ENCODE peak calls at places on chromosomes 11 and 22, in ten cellular contexts. One of them, this sample, is unnamed.

GRCh38 chr11:5204787-5205186 is 4.3 kb upstream of the OR51V1 start:
- DNase-seq in GM12891: no peak
- DNase-seq in naive B cell: no peak
- DNase-seq in stimulated activated CD4-positive, alpha-beta T cell treated with anti-CD3 and anti-CD28 coated beads, Interleukin-2, amount 100 ng/mL, for 48 hours: no peak
- DNase-seq in activated CD4-positive, CD25-positive, alpha-beta regulatory T cell: no peak
- DNase-seq in 8988T: peak
- DNase-seq in activated effector memory CD4-positive, alpha-beta T cell treated with anti-CD3 and anti-CD28 coated beads, Interleukin-2, amount 50 U/mL, for 16 hours: no peak
- DNase-seq in breast epithelium: no peak
- DNase-seq in esophagus muscularis mucosa: no peak
- DNase-seq in tibial nerve: no peak
- DNase-seq in this sample: no peak

GRCh38 chr22:39427751-39428596 is 28.4 kb downstream of the TAB1 start:
- DNase-seq in activated effector memory CD4-positive, alpha-beta T cell treated with anti-CD3 and anti-CD28 coated beads, Interleukin-2, amount 50 U/mL, for 16 hours: no peak
- DNase-seq in naive B cell: no peak
- DNase-seq in stimulated activated CD4-positive, alpha-beta T cell treated with anti-CD3 and anti-CD28 coated beads, Interleukin-2, amount 100 ng/mL, for 48 hours: no peak
- DNase-seq in tibial nerve: no peak
- DNase-seq in 8988T: no peak
- DNase-seq in breast epithelium: no peak
- DNase-seq in activated CD4-positive, CD25-positive, alpha-beta regulatory T cell: no peak
- DNase-seq in esophagus muscularis mucosa: no peak
- DNase-seq in GM12891: no peak
- DNase-seq in this sample: no peak

GRCh38 chr11:25535462-25535861 is 796.5 kb upstream of the ANO3 start:
- DNase-seq in tibial nerve: peak
- DNase-seq in breast epithelium: no peak
- DNase-seq in activated effector memory CD4-positive, alpha-beta T cell treated with anti-CD3 and anti-CD28 coated beads, Interleukin-2, amount 50 U/mL, for 16 hours: no peak
- DNase-seq in esophagus muscularis mucosa: no peak
- DNase-seq in 8988T: no peak
- DNase-seq in GM12891: no peak
- DNase-seq in naive B cell: no peak
- DNase-seq in activated CD4-positive, CD25-positive, alpha-beta regulatory T cell: no peak
- DNase-seq in stimulated activated CD4-positive, alpha-beta T cell treated with anti-CD3 and anti-CD28 coated beads, Interleukin-2, amount 100 ng/mL, for 48 hours: no peak
- DNase-seq in this sample: peak

GRCh38 chr11:124740277-124740882 is 638 bp downstream of the NRGN start:
- DNase-seq in GM12891: no peak
- DNase-seq in esophagus muscularis mucosa: no peak
- DNase-seq in tibial nerve: no peak
- DNase-seq in 8988T: no peak
- DNase-seq in naive B cell: peak
- DNase-seq in stimulated activated CD4-positive, alpha-beta T cell treated with anti-CD3 and anti-CD28 coated beads, Interleukin-2, amount 100 ng/mL, for 48 hours: peak
- DNase-seq in activated CD4-positive, CD25-positive, alpha-beta regulatory T cell: no peak
- DNase-seq in breast epithelium: peak
- DNase-seq in activated effector memory CD4-positive, alpha-beta T cell treated with anti-CD3 and anti-CD28 coated beads, Interleukin-2, amount 50 U/mL, for 16 hours: peak
- DNase-seq in this sample: no peak

GRCh38 chr11:113667801-113668200 is 38.3 kb downstream of the TMPRSS5 start:
- DNase-seq in GM12891: no peak
- DNase-seq in esophagus muscularis mucosa: no peak
- DNase-seq in 8988T: no peak
- DNase-seq in activated effector memory CD4-positive, alpha-beta T cell treated with anti-CD3 and anti-CD28 coated beads, Interleukin-2, amount 50 U/mL, for 16 hours: no peak
- DNase-seq in activated CD4-positive, CD25-positive, alpha-beta regulatory T cell: no peak
- DNase-seq in stimulated activated CD4-positive, alpha-beta T cell treated with anti-CD3 and anti-CD28 coated beads, Interleukin-2, amount 100 ng/mL, for 48 hours: no peak
- DNase-seq in tibial nerve: no peak
- DNase-seq in breast epithelium: no peak
- DNase-seq in naive B cell: no peak
- DNase-seq in this sample: no peak

GRCh38 chr11:74443071-74443864 is 24.1 kb downstream of the KCNE3 start:
- DNase-seq in activated effector memory CD4-positive, alpha-beta T cell treated with anti-CD3 and anti-CD28 coated beads, Interleukin-2, amount 50 U/mL, for 16 hours: no peak
- DNase-seq in naive B cell: no peak
- DNase-seq in tibial nerve: no peak
- DNase-seq in activated CD4-positive, CD25-positive, alpha-beta regulatory T cell: no peak
- DNase-seq in esophagus muscularis mucosa: no peak
- DNase-seq in breast epithelium: peak
- DNase-seq in stimulated activated CD4-positive, alpha-beta T cell treated with anti-CD3 and anti-CD28 coated beads, Interleukin-2, amount 100 ng/mL, for 48 hours: no peak
- DNase-seq in 8988T: no peak
- DNase-seq in GM12891: no peak
- DNase-seq in this sample: no peak

GRCh38 chr11:93614111-93614784 is 47.2 kb upstream of the CEP295 start:
- DNase-seq in 8988T: no peak
- DNase-seq in naive B cell: no peak
- DNase-seq in stimulated activated CD4-positive, alpha-beta T cell treated with anti-CD3 and anti-CD28 coated beads, Interleukin-2, amount 100 ng/mL, for 48 hours: no peak
- DNase-seq in GM12891: no peak
- DNase-seq in activated effector memory CD4-positive, alpha-beta T cell treated with anti-CD3 and anti-CD28 coated beads, Interleukin-2, amount 50 U/mL, for 16 hours: no peak
- DNase-seq in tibial nerve: no peak
- DNase-seq in activated CD4-positive, CD25-positive, alpha-beta regulatory T cell: no peak
- DNase-seq in breast epithelium: no peak
- DNase-seq in esophagus muscularis mucosa: no peak
- DNase-seq in this sample: no peak

GRCh38 chr11:115656041-115656440 is 151.8 kb upstream of the CADM1 start:
- DNase-seq in 8988T: no peak
- DNase-seq in breast epithelium: no peak
- DNase-seq in tibial nerve: no peak
- DNase-seq in activated effector memory CD4-positive, alpha-beta T cell treated with anti-CD3 and anti-CD28 coated beads, Interleukin-2, amount 50 U/mL, for 16 hours: no peak
- DNase-seq in naive B cell: no peak
- DNase-seq in stimulated activated CD4-positive, alpha-beta T cell treated with anti-CD3 and anti-CD28 coated beads, Interleukin-2, amount 100 ng/mL, for 48 hours: no peak
- DNase-seq in activated CD4-positive, CD25-positive, alpha-beta regulatory T cell: no peak
- DNase-seq in esophagus muscularis mucosa: no peak
- DNase-seq in GM12891: no peak
- DNase-seq in this sample: no peak

GRCh38 chr22:17536269-17536668 is 27.0 kb upstream of the SLC25A18 start:
- DNase-seq in naive B cell: no peak
- DNase-seq in 8988T: no peak
- DNase-seq in breast epithelium: peak
- DNase-seq in GM12891: no peak
- DNase-seq in activated CD4-positive, CD25-positive, alpha-beta regulatory T cell: no peak
- DNase-seq in esophagus muscularis mucosa: no peak
- DNase-seq in activated effector memory CD4-positive, alpha-beta T cell treated with anti-CD3 and anti-CD28 coated beads, Interleukin-2, amount 50 U/mL, for 16 hours: no peak
- DNase-seq in stimulated activated CD4-positive, alpha-beta T cell treated with anti-CD3 and anti-CD28 coated beads, Interleukin-2, amount 100 ng/mL, for 48 hours: no peak
- DNase-seq in tibial nerve: no peak
- DNase-seq in this sample: no peak

GRCh38 chr11:12598330-12599256 is 75.6 kb upstream of the TEAD1 start:
- DNase-seq in GM12891: no peak
- DNase-seq in tibial nerve: peak
- DNase-seq in activated effector memory CD4-positive, alpha-beta T cell treated with anti-CD3 and anti-CD28 coated beads, Interleukin-2, amount 50 U/mL, for 16 hours: no peak
- DNase-seq in breast epithelium: no peak
- DNase-seq in esophagus muscularis mucosa: no peak
- DNase-seq in stimulated activated CD4-positive, alpha-beta T cell treated with anti-CD3 and anti-CD28 coated beads, Interleukin-2, amount 100 ng/mL, for 48 hours: no peak
- DNase-seq in 8988T: no peak
- DNase-seq in activated CD4-positive, CD25-positive, alpha-beta regulatory T cell: no peak
- DNase-seq in naive B cell: no peak
- DNase-seq in this sample: no peak

GRCh38 chr22:41350087-41350486 is 31.7 kb upstream of the TEF start:
- DNase-seq in breast epithelium: no peak
- DNase-seq in tibial nerve: no peak
- DNase-seq in GM12891: no peak
- DNase-seq in activated effector memory CD4-positive, alpha-beta T cell treated with anti-CD3 and anti-CD28 coated beads, Interleukin-2, amount 50 U/mL, for 16 hours: no peak
- DNase-seq in activated CD4-positive, CD25-positive, alpha-beta regulatory T cell: no peak
- DNase-seq in esophagus muscularis mucosa: no peak
- DNase-seq in stimulated activated CD4-positive, alpha-beta T cell treated with anti-CD3 and anti-CD28 coated beads, Interleukin-2, amount 100 ng/mL, for 48 hours: no peak
- DNase-seq in 8988T: no peak
- DNase-seq in naive B cell: no peak
- DNase-seq in this sample: no peak

GRCh38 chr22:26558246-26558895 is 31.6 kb downstream of the TPST2 start:
- DNase-seq in breast epithelium: no peak
- DNase-seq in activated effector memory CD4-positive, alpha-beta T cell treated with anti-CD3 and anti-CD28 coated beads, Interleukin-2, amount 50 U/mL, for 16 hours: no peak
- DNase-seq in activated CD4-positive, CD25-positive, alpha-beta regulatory T cell: no peak
- DNase-seq in esophagus muscularis mucosa: no peak
- DNase-seq in tibial nerve: no peak
- DNase-seq in GM12891: no peak
- DNase-seq in 8988T: no peak
- DNase-seq in naive B cell: no peak
- DNase-seq in stimulated activated CD4-positive, alpha-beta T cell treated with anti-CD3 and anti-CD28 coated beads, Interleukin-2, amount 100 ng/mL, for 48 hours: no peak
- DNase-seq in this sample: no peak

GRCh38 chr11:126647735-126648134 is 292.2 kb downstream of the ST3GAL4 start:
- DNase-seq in esophagus muscularis mucosa: no peak
- DNase-seq in breast epithelium: no peak
- DNase-seq in 8988T: no peak
- DNase-seq in naive B cell: no peak
- DNase-seq in activated effector memory CD4-positive, alpha-beta T cell treated with anti-CD3 and anti-CD28 coated beads, Interleukin-2, amount 50 U/mL, for 16 hours: no peak
- DNase-seq in activated CD4-positive, CD25-positive, alpha-beta regulatory T cell: no peak
- DNase-seq in tibial nerve: no peak
- DNase-seq in GM12891: no peak
- DNase-seq in stimulated activated CD4-positive, alpha-beta T cell treated with anti-CD3 and anti-CD28 coated beads, Interleukin-2, amount 100 ng/mL, for 48 hours: no peak
- DNase-seq in this sample: no peak

GRCh38 chr11:118401880-118402590 is 629 bp downstream of the ATP5MG start:
- DNase-seq in stimulated activated CD4-positive, alpha-beta T cell treated with anti-CD3 and anti-CD28 coated beads, Interleukin-2, amount 100 ng/mL, for 48 hours: no peak
- DNase-seq in breast epithelium: no peak
- DNase-seq in GM12891: no peak
- DNase-seq in activated CD4-positive, CD25-positive, alpha-beta regulatory T cell: no peak
- DNase-seq in activated effector memory CD4-positive, alpha-beta T cell treated with anti-CD3 and anti-CD28 coated beads, Interleukin-2, amount 50 U/mL, for 16 hours: no peak
- DNase-seq in tibial nerve: no peak
- DNase-seq in naive B cell: no peak
- DNase-seq in 8988T: no peak
- DNase-seq in esophagus muscularis mucosa: no peak
- DNase-seq in this sample: no peak

GRCh38 chr11:86548278-86548917 is 124.0 kb downstream of the ME3 start:
- DNase-seq in tibial nerve: no peak
- DNase-seq in 8988T: no peak
- DNase-seq in GM12891: no peak
- DNase-seq in activated CD4-positive, CD25-positive, alpha-beta regulatory T cell: no peak
- DNase-seq in esophagus muscularis mucosa: no peak
- DNase-seq in stimulated activated CD4-positive, alpha-beta T cell treated with anti-CD3 and anti-CD28 coated beads, Interleukin-2, amount 100 ng/mL, for 48 hours: no peak
- DNase-seq in activated effector memory CD4-positive, alpha-beta T cell treated with anti-CD3 and anti-CD28 coated beads, Interleukin-2, amount 50 U/mL, for 16 hours: no peak
- DNase-seq in breast epithelium: no peak
- DNase-seq in naive B cell: no peak
- DNase-seq in this sample: no peak

GRCh38 chr11:65773784-65774411 is 6.9 kb downstream of the AP5B1 start:
- DNase-seq in 8988T: peak
- DNase-seq in esophagus muscularis mucosa: peak
- DNase-seq in breast epithelium: peak
- DNase-seq in naive B cell: no peak
- DNase-seq in activated CD4-positive, CD25-positive, alpha-beta regulatory T cell: no peak
- DNase-seq in activated effector memory CD4-positive, alpha-beta T cell treated with anti-CD3 and anti-CD28 coated beads, Interleukin-2, amount 50 U/mL, for 16 hours: peak
- DNase-seq in GM12891: no peak
- DNase-seq in stimulated activated CD4-positive, alpha-beta T cell treated with anti-CD3 and anti-CD28 coated beads, Interleukin-2, amount 100 ng/mL, for 48 hours: no peak
- DNase-seq in tibial nerve: no peak
- DNase-seq in this sample: no peak

GRCh38 chr11:100925935-100926334 is 203.7 kb downstream of the PGR start:
- DNase-seq in activated effector memory CD4-positive, alpha-beta T cell treated with anti-CD3 and anti-CD28 coated beads, Interleukin-2, amount 50 U/mL, for 16 hours: no peak
- DNase-seq in 8988T: no peak
- DNase-seq in tibial nerve: no peak
- DNase-seq in GM12891: no peak
- DNase-seq in breast epithelium: no peak
- DNase-seq in esophagus muscularis mucosa: no peak
- DNase-seq in stimulated activated CD4-positive, alpha-beta T cell treated with anti-CD3 and anti-CD28 coated beads, Interleukin-2, amount 100 ng/mL, for 48 hours: no peak
- DNase-seq in activated CD4-positive, CD25-positive, alpha-beta regulatory T cell: no peak
- DNase-seq in naive B cell: no peak
- DNase-seq in this sample: no peak

GRCh38 chr11:134530826-134531225 is 118.8 kb upstream of the B3GAT1 start:
- DNase-seq in activated CD4-positive, CD25-positive, alpha-beta regulatory T cell: no peak
- DNase-seq in naive B cell: no peak
- DNase-seq in tibial nerve: no peak
- DNase-seq in GM12891: no peak
- DNase-seq in activated effector memory CD4-positive, alpha-beta T cell treated with anti-CD3 and anti-CD28 coated beads, Interleukin-2, amount 50 U/mL, for 16 hours: peak
- DNase-seq in breast epithelium: no peak
- DNase-seq in 8988T: no peak
- DNase-seq in esophagus muscularis mucosa: no peak
- DNase-seq in stimulated activated CD4-positive, alpha-beta T cell treated with anti-CD3 and anti-CD28 coated beads, Interleukin-2, amount 100 ng/mL, for 48 hours: no peak
- DNase-seq in this sample: no peak

GRCh38 chr11:63998558-63999348 is 12.5 kb downstream of the OTUB1 start:
- DNase-seq in breast epithelium: no peak
- DNase-seq in GM12891: no peak
- DNase-seq in stimulated activated CD4-positive, alpha-beta T cell treated with anti-CD3 and anti-CD28 coated beads, Interleukin-2, amount 100 ng/mL, for 48 hours: no peak
- DNase-seq in activated effector memory CD4-positive, alpha-beta T cell treated with anti-CD3 and anti-CD28 coated beads, Interleukin-2, amount 50 U/mL, for 16 hours: no peak
- DNase-seq in 8988T: peak
- DNase-seq in tibial nerve: no peak
- DNase-seq in activated CD4-positive, CD25-positive, alpha-beta regulatory T cell: no peak
- DNase-seq in naive B cell: no peak
- DNase-seq in esophagus muscularis mucosa: no peak
- DNase-seq in this sample: no peak

GRCh38 chr11:133515075-133515474 is 17.2 kb downstream of the OPCML start:
- DNase-seq in breast epithelium: no peak
- DNase-seq in activated CD4-positive, CD25-positive, alpha-beta regulatory T cell: no peak
- DNase-seq in esophagus muscularis mucosa: no peak
- DNase-seq in 8988T: no peak
- DNase-seq in GM12891: no peak
- DNase-seq in tibial nerve: no peak
- DNase-seq in naive B cell: no peak
- DNase-seq in stimulated activated CD4-positive, alpha-beta T cell treated with anti-CD3 and anti-CD28 coated beads, Interleukin-2, amount 100 ng/mL, for 48 hours: no peak
- DNase-seq in activated effector memory CD4-positive, alpha-beta T cell treated with anti-CD3 and anti-CD28 coated beads, Interleukin-2, amount 50 U/mL, for 16 hours: no peak
- DNase-seq in this sample: no peak

GRCh38 chr11:107916671-107917241 is 11.5 kb upstream of the RAB39A start:
- DNase-seq in breast epithelium: no peak
- DNase-seq in naive B cell: no peak
- DNase-seq in stimulated activated CD4-positive, alpha-beta T cell treated with anti-CD3 and anti-CD28 coated beads, Interleukin-2, amount 100 ng/mL, for 48 hours: peak
- DNase-seq in GM12891: no peak
- DNase-seq in 8988T: peak
- DNase-seq in tibial nerve: no peak
- DNase-seq in esophagus muscularis mucosa: no peak
- DNase-seq in activated CD4-positive, CD25-positive, alpha-beta regulatory T cell: no peak
- DNase-seq in activated effector memory CD4-positive, alpha-beta T cell treated with anti-CD3 and anti-CD28 coated beads, Interleukin-2, amount 50 U/mL, for 16 hours: peak
- DNase-seq in this sample: no peak

GRCh38 chr11:76048763-76049162 is 157.5 kb downstream of the WNT11 start:
- DNase-seq in activated CD4-positive, CD25-positive, alpha-beta regulatory T cell: no peak
- DNase-seq in breast epithelium: no peak
- DNase-seq in tibial nerve: no peak
- DNase-seq in stimulated activated CD4-positive, alpha-beta T cell treated with anti-CD3 and anti-CD28 coated beads, Interleukin-2, amount 100 ng/mL, for 48 hours: no peak
- DNase-seq in 8988T: no peak
- DNase-seq in activated effector memory CD4-positive, alpha-beta T cell treated with anti-CD3 and anti-CD28 coated beads, Interleukin-2, amount 50 U/mL, for 16 hours: no peak
- DNase-seq in naive B cell: peak
- DNase-seq in esophagus muscularis mucosa: no peak
- DNase-seq in GM12891: no peak
- DNase-seq in this sample: no peak

GRCh38 chr11:77401486-77402217 is 72.2 kb downstream of the PAK1 start:
- DNase-seq in stimulated activated CD4-positive, alpha-beta T cell treated with anti-CD3 and anti-CD28 coated beads, Interleukin-2, amount 100 ng/mL, for 48 hours: no peak
- DNase-seq in activated effector memory CD4-positive, alpha-beta T cell treated with anti-CD3 and anti-CD28 coated beads, Interleukin-2, amount 50 U/mL, for 16 hours: no peak
- DNase-seq in esophagus muscularis mucosa: no peak
- DNase-seq in tibial nerve: no peak
- DNase-seq in breast epithelium: no peak
- DNase-seq in naive B cell: no peak
- DNase-seq in activated CD4-positive, CD25-positive, alpha-beta regulatory T cell: no peak
- DNase-seq in 8988T: no peak
- DNase-seq in GM12891: no peak
- DNase-seq in this sample: no peak

GRCh38 chr11:37050311-37050710 is 452.3 kb upstream of the RAG2 start:
- DNase-seq in tibial nerve: no peak
- DNase-seq in activated effector memory CD4-positive, alpha-beta T cell treated with anti-CD3 and anti-CD28 coated beads, Interleukin-2, amount 50 U/mL, for 16 hours: no peak
- DNase-seq in 8988T: no peak
- DNase-seq in GM12891: no peak
- DNase-seq in stimulated activated CD4-positive, alpha-beta T cell treated with anti-CD3 and anti-CD28 coated beads, Interleukin-2, amount 100 ng/mL, for 48 hours: no peak
- DNase-seq in naive B cell: no peak
- DNase-seq in esophagus muscularis mucosa: no peak
- DNase-seq in activated CD4-positive, CD25-positive, alpha-beta regulatory T cell: no peak
- DNase-seq in breast epithelium: no peak
- DNase-seq in this sample: no peak

GRCh38 chr11:59822989-59823566 is 12.5 kb upstream of the MRPL16 start:
- DNase-seq in activated CD4-positive, CD25-positive, alpha-beta regulatory T cell: no peak
- DNase-seq in tibial nerve: peak
- DNase-seq in naive B cell: peak
- DNase-seq in activated effector memory CD4-positive, alpha-beta T cell treated with anti-CD3 and anti-CD28 coated beads, Interleukin-2, amount 50 U/mL, for 16 hours: no peak
- DNase-seq in stimulated activated CD4-positive, alpha-beta T cell treated with anti-CD3 and anti-CD28 coated beads, Interleukin-2, amount 100 ng/mL, for 48 hours: no peak
- DNase-seq in breast epithelium: no peak
- DNase-seq in GM12891: no peak
- DNase-seq in esophagus muscularis mucosa: no peak
- DNase-seq in 8988T: no peak
- DNase-seq in this sample: no peak

GRCh38 chr11:45180888-45181594 is 34.6 kb downstream of the PRDM11 start:
- DNase-seq in tibial nerve: peak
- DNase-seq in breast epithelium: peak
- DNase-seq in 8988T: peak
- DNase-seq in esophagus muscularis mucosa: no peak
- DNase-seq in activated effector memory CD4-positive, alpha-beta T cell treated with anti-CD3 and anti-CD28 coated beads, Interleukin-2, amount 50 U/mL, for 16 hours: peak
- DNase-seq in naive B cell: peak
- DNase-seq in GM12891: no peak
- DNase-seq in activated CD4-positive, CD25-positive, alpha-beta regulatory T cell: no peak
- DNase-seq in stimulated activated CD4-positive, alpha-beta T cell treated with anti-CD3 and anti-CD28 coated beads, Interleukin-2, amount 100 ng/mL, for 48 hours: no peak
- DNase-seq in this sample: peak

GRCh38 chr11:65611028-65611757 is 2.8 kb downstream of the MAP3K11 start:
- DNase-seq in breast epithelium: no peak
- DNase-seq in activated effector memory CD4-positive, alpha-beta T cell treated with anti-CD3 and anti-CD28 coated beads, Interleukin-2, amount 50 U/mL, for 16 hours: no peak
- DNase-seq in activated CD4-positive, CD25-positive, alpha-beta regulatory T cell: no peak
- DNase-seq in GM12891: no peak
- DNase-seq in stimulated activated CD4-positive, alpha-beta T cell treated with anti-CD3 and anti-CD28 coated beads, Interleukin-2, amount 100 ng/mL, for 48 hours: no peak
- DNase-seq in tibial nerve: no peak
- DNase-seq in 8988T: no peak
- DNase-seq in naive B cell: no peak
- DNase-seq in esophagus muscularis mucosa: no peak
- DNase-seq in this sample: peak